ENCODE peak calls at places on chromosome 17, in five cellular contexts. One of them, this sample, is unnamed.

GRCh38 chr17:19017401-19017800 is 12.8 kb upstream of the FAM83G start:
- DNase-seq in IMR-90: no peak
- DNase-seq in AG04450: no peak
- DNase-seq in brain microvascular endothelial cell: no peak
- DNase-seq in CD8-positive, alpha-beta T cell: no peak
- DNase-seq in this sample: no peak

GRCh38 chr17:55144518-55144917 is 120.2 kb upstream of the HLF start:
- DNase-seq in IMR-90: no peak
- DNase-seq in AG04450: no peak
- DNase-seq in brain microvascular endothelial cell: no peak
- DNase-seq in CD8-positive, alpha-beta T cell: no peak
- DNase-seq in this sample: no peak

GRCh38 chr17:52105601-52106000 is 52.9 kb downstream of the CA10 start:
- DNase-seq in CD8-positive, alpha-beta T cell: no peak
- DNase-seq in IMR-90: no peak
- DNase-seq in brain microvascular endothelial cell: no peak
- DNase-seq in AG04450: no peak
- DNase-seq in this sample: peak

GRCh38 chr17:69373069-69373468 is 41.4 kb upstream of the MAP2K6 start:
- DNase-seq in IMR-90: no peak
- DNase-seq in CD8-positive, alpha-beta T cell: no peak
- DNase-seq in AG04450: no peak
- DNase-seq in brain microvascular endothelial cell: no peak
- DNase-seq in this sample: no peak

GRCh38 chr17:14474591-14474990 is 173.7 kb downstream of the HS3ST3B1 start:
- DNase-seq in CD8-positive, alpha-beta T cell: no peak
- DNase-seq in IMR-90: no peak
- DNase-seq in AG04450: no peak
- DNase-seq in brain microvascular endothelial cell: no peak
- DNase-seq in this sample: no peak

GRCh38 chr17:38428150-38428642 is at the start of gene ARHGAP23:
- DNase-seq in AG04450: peak
- DNase-seq in IMR-90: peak
- DNase-seq in brain microvascular endothelial cell: no peak
- DNase-seq in CD8-positive, alpha-beta T cell: no peak
- DNase-seq in this sample: no peak

GRCh38 chr17:73325527-73325842 is 13.7 kb upstream of the CDC42EP4 start:
- DNase-seq in CD8-positive, alpha-beta T cell: no peak
- DNase-seq in IMR-90: peak
- DNase-seq in brain microvascular endothelial cell: peak
- DNase-seq in AG04450: no peak
- DNase-seq in this sample: no peak

GRCh38 chr17:57986841-57987581 is 1.0 kb downstream of the VEZF1 start:
- DNase-seq in brain microvascular endothelial cell: peak
- DNase-seq in CD8-positive, alpha-beta T cell: peak
- DNase-seq in IMR-90: peak
- DNase-seq in AG04450: peak
- DNase-seq in this sample: no peak

GRCh38 chr17:79658811-79659207 is 48.0 kb upstream of the RBFOX3 start:
- DNase-seq in brain microvascular endothelial cell: peak
- DNase-seq in CD8-positive, alpha-beta T cell: no peak
- DNase-seq in IMR-90: peak
- DNase-seq in AG04450: no peak
- DNase-seq in this sample: no peak

GRCh38 chr17:51627776-51628175 is 367.4 kb downstream of the UTP18 start:
- DNase-seq in CD8-positive, alpha-beta T cell: no peak
- DNase-seq in AG04450: no peak
- DNase-seq in IMR-90: no peak
- DNase-seq in brain microvascular endothelial cell: no peak
- DNase-seq in this sample: no peak

GRCh38 chr17:55054429-55054828 is 85.9 kb downstream of the STXBP4 start:
- DNase-seq in CD8-positive, alpha-beta T cell: no peak
- DNase-seq in AG04450: no peak
- DNase-seq in brain microvascular endothelial cell: no peak
- DNase-seq in IMR-90: no peak
- DNase-seq in this sample: no peak

GRCh38 chr17:62923515-62924150 is 42.4 kb upstream of the TANC2 start:
- DNase-seq in IMR-90: no peak
- DNase-seq in CD8-positive, alpha-beta T cell: no peak
- DNase-seq in brain microvascular endothelial cell: no peak
- DNase-seq in AG04450: no peak
- DNase-seq in this sample: no peak

GRCh38 chr17:2608350-2608913 is 15.0 kb downstream of the PAFAH1B1 start:
- DNase-seq in AG04450: no peak
- DNase-seq in brain microvascular endothelial cell: no peak
- DNase-seq in IMR-90: no peak
- DNase-seq in CD8-positive, alpha-beta T cell: no peak
- DNase-seq in this sample: no peak

GRCh38 chr17:30113213-30113612 is 3.4 kb upstream of the NSRP1 start:
- DNase-seq in brain microvascular endothelial cell: no peak
- DNase-seq in IMR-90: no peak
- DNase-seq in AG04450: no peak
- DNase-seq in CD8-positive, alpha-beta T cell: no peak
- DNase-seq in this sample: peak

GRCh38 chr17:78739331-78739853 is 42.7 kb downstream of the CYTH1 start:
- DNase-seq in CD8-positive, alpha-beta T cell: no peak
- DNase-seq in AG04450: no peak
- DNase-seq in IMR-90: no peak
- DNase-seq in brain microvascular endothelial cell: no peak
- DNase-seq in this sample: no peak

GRCh38 chr17:4632583-4632923 is 8.9 kb downstream of the ALOX15 start:
- DNase-seq in AG04450: no peak
- DNase-seq in brain microvascular endothelial cell: no peak
- DNase-seq in CD8-positive, alpha-beta T cell: no peak
- DNase-seq in IMR-90: no peak
- DNase-seq in this sample: no peak

GRCh38 chr17:59853168-59853918 is 39.4 kb downstream of the TUBD1 start:
- DNase-seq in IMR-90: peak
- DNase-seq in AG04450: peak
- DNase-seq in CD8-positive, alpha-beta T cell: peak
- DNase-seq in brain microvascular endothelial cell: peak
- DNase-seq in this sample: peak

GRCh38 chr17:82316651-82317393 is 586 bp downstream of the CD7 start:
- DNase-seq in IMR-90: no peak
- DNase-seq in AG04450: no peak
- DNase-seq in CD8-positive, alpha-beta T cell: peak
- DNase-seq in brain microvascular endothelial cell: no peak
- DNase-seq in this sample: no peak

GRCh38 chr17:82318169-82318498 is 726 bp upstream of the CD7 start:
- DNase-seq in AG04450: no peak
- DNase-seq in brain microvascular endothelial cell: no peak
- DNase-seq in IMR-90: no peak
- DNase-seq in CD8-positive, alpha-beta T cell: peak
- DNase-seq in this sample: no peak

GRCh38 chr17:82315703-82316358 is 1.6 kb downstream of the CD7 start:
- DNase-seq in brain microvascular endothelial cell: no peak
- DNase-seq in CD8-positive, alpha-beta T cell: peak
- DNase-seq in IMR-90: no peak
- DNase-seq in AG04450: no peak
- DNase-seq in this sample: no peak

GRCh38 chr17:82318772-82319606 is 1.6 kb upstream of the CD7 start:
- DNase-seq in brain microvascular endothelial cell: no peak
- DNase-seq in IMR-90: no peak
- DNase-seq in AG04450: no peak
- DNase-seq in CD8-positive, alpha-beta T cell: peak
- DNase-seq in this sample: no peak

DNA sequence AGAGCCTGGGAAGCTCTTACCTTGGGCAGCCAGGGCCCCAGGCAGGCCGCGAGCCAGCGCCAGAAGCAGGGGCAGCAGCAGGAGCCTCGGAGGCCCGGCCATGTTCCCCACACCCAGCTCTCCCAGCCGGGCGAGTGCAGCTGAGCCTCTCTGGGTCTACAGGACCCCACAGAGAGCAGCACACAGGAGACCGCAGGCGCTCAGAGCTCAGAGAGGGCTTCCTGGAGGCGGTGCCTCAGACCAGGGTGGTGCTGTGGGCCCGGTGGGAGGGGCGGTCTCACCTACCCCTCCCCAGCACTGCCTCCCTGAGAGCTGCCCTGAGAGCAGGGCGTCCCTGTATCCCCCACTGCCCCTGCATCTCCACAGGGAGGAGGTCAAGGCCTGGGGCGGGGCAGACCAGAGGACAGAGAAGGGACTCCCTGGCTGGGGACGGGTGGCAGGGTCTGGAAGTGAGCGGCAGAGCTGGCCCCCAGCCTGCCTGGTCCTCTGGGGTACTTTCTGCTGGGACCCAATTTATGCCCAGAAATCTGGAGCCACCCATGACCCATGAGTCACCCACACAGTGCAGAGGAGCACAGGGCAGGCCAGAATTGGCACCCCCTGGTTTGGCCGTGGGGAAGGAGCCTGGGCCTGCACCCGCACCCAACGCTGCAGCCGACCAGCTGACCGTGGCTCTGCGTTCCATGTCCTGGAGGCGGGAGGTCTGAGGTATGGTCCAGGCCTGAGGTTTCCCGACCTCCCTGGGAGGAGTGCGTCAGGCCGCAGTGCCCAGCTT is at the start of gene CD7:
- DNase-seq in brain microvascular endothelial cell: no peak
- DNase-seq in CD8-positive, alpha-beta T cell: peak
- DNase-seq in IMR-90: no peak
- DNase-seq in AG04450: no peak
- DNase-seq in this sample: no peak
- H3K27ac ChIP-seq in brain microvascular endothelial cell: no peak
- H3K27ac ChIP-seq in CD8-positive, alpha-beta T cell: peak
- H3K27ac ChIP-seq in IMR-90: no peak
- H3K27ac ChIP-seq in AG04450: no peak
- H3K27ac ChIP-seq in this sample: no peak

GRCh38 chr17:74359916-74360315 is 1.8 kb downstream of the BTBD17 start:
- DNase-seq in brain microvascular endothelial cell: no peak
- DNase-seq in CD8-positive, alpha-beta T cell: no peak
- DNase-seq in IMR-90: no peak
- DNase-seq in AG04450: no peak
- DNase-seq in this sample: no peak

GRCh38 chr17:74358696-74359095 is 3.0 kb downstream of the BTBD17 start:
- DNase-seq in brain microvascular endothelial cell: no peak
- DNase-seq in IMR-90: no peak
- DNase-seq in CD8-positive, alpha-beta T cell: no peak
- DNase-seq in AG04450: no peak
- DNase-seq in this sample: no peak

GRCh38 chr17:74362811-74363498 is 1.3 kb upstream of the BTBD17 start:
- DNase-seq in IMR-90: no peak
- DNase-seq in CD8-positive, alpha-beta T cell: no peak
- DNase-seq in brain microvascular endothelial cell: no peak
- DNase-seq in AG04450: no peak
- DNase-seq in this sample: no peak

GRCh38 chr17:74360993-74361612 is 565 bp downstream of the BTBD17 start:
- DNase-seq in CD8-positive, alpha-beta T cell: no peak
- DNase-seq in IMR-90: peak
- DNase-seq in brain microvascular endothelial cell: peak
- DNase-seq in AG04450: no peak
- DNase-seq in this sample: no peak

DNA sequence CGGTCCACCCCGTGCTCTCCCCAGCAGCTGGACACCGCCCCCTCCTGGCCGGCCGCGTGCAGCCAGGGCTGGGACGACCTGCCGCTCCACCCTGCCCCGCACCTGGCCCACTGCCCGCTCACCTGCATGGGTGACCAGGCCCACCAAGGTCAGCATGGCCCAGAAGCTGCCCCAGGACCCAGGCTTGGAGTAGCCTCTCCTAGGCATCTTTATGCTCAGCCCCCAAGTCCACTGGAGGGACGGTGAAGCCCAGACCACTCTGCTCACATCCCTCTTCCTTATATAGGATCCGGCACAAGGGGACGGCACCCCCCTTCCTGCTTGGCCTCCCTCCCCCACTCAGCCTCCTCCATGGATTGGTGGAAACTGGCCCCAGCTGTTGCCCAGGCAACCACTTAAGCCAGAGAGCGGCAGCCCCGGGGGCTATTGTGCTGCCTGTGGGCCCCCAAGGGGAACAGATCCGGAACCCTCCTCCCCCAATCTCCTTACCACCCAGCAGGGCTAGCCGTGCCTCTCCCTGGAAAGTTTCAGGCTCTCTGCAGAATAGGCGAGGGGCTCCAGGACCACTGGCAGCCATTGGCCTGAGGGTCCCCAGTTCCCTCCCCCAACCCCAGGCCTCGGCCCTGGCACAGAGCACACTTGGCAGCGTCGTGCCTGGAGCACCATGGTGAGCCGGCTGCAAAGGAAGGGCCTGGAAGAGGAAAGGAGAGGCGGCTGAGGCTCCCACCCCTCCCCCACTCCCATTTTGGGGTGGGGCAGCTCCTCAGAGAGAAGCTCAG is at the start of gene BTBD17:
- DNase-seq in CD8-positive, alpha-beta T cell: no peak
- DNase-seq in brain microvascular endothelial cell: no peak
- DNase-seq in AG04450: no peak
- DNase-seq in IMR-90: no peak
- DNase-seq in this sample: no peak
- H3K27ac ChIP-seq in CD8-positive, alpha-beta T cell: no peak
- H3K27ac ChIP-seq in brain microvascular endothelial cell: no peak
- H3K27ac ChIP-seq in AG04450: no peak
- H3K27ac ChIP-seq in IMR-90: no peak
- H3K27ac ChIP-seq in this sample: no peak

DNA sequence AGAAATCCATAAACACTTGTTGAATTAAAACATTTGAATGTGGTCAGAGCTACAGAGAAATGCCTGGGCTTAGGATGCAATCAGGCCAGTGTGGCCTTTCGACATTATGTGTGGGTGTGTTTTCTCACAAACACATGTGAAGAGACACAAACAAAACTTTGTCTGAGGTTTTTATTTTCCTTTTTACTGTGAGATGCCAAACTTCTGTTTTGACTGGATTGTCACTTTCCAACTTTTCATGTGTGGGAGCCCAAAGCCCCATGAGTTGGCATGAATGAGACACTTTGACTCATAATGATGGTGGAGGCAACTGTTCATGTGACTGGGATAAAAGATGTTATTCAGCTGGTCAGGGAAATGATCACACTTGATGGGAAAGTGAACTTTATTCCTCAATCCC is 71.9 kb upstream of the GAS7 start:
- DNase-seq in AG04450: no peak
- DNase-seq in CD8-positive, alpha-beta T cell: no peak
- DNase-seq in IMR-90: no peak
- DNase-seq in brain microvascular endothelial cell: no peak
- DNase-seq in this sample: no peak
- H3K27ac ChIP-seq in AG04450: no peak
- H3K27ac ChIP-seq in CD8-positive, alpha-beta T cell: no peak
- H3K27ac ChIP-seq in IMR-90: no peak
- H3K27ac ChIP-seq in brain microvascular endothelial cell: no peak
- H3K27ac ChIP-seq in this sample: no peak

DNA sequence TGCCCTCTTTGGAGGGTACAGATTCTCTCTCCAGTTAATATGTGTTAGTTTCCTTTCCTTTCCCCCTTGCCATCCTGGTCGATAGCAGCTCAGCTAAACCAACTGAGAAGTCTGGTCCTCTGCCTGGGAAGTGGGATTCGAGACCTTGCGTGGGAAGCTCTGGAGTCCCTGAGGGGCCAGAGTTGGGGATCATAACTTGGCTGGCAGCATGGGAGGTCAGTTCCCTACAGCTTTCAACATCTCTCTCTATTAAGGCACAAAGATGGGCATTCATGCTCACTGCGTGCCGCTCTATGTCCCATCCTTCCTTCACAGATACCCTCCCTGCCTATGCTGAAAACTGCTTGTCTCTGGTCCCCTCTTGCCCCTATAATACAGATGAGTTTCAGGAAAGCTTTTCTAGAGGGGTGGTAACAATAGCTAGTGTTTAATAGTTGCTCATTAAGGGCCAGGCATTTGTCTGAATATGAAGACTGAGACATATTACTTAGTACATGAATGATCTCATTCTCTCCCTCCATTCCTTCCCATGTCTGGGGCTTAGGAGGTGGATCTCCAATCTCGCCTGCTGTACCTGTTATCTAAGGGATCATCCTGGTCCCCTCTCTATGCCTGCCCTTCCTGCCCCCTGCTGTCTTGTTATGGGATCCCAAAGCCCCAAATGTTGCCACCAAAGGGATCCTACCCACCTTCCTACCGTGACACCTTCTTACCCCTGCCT is 10.8 kb downstream of the THRA start:
- DNase-seq in brain microvascular endothelial cell: no peak
- DNase-seq in IMR-90: no peak
- DNase-seq in AG04450: no peak
- DNase-seq in CD8-positive, alpha-beta T cell: no peak
- DNase-seq in this sample: no peak
- H3K27ac ChIP-seq in brain microvascular endothelial cell: no peak
- H3K27ac ChIP-seq in IMR-90: no peak
- H3K27ac ChIP-seq in AG04450: no peak
- H3K27ac ChIP-seq in CD8-positive, alpha-beta T cell: no peak
- H3K27ac ChIP-seq in this sample: no peak